ENCODE peak calls at places on chromosomes 7 and 10, in four cellular contexts. One of them, this sample, is unnamed.

GRCh38 chr7:83148776-83149175 is 13.9 kb downstream of the PCLO start:
- DNase-seq in brain microvascular endothelial cell: peak
- DNase-seq in sigmoid colon: no peak
- DNase-seq in OCI-LY7: no peak
- DNase-seq in this sample: peak

GRCh38 chr7:125355899-125356298 is 426.3 kb upstream of the POT1 start:
- DNase-seq in brain microvascular endothelial cell: peak
- DNase-seq in sigmoid colon: no peak
- DNase-seq in OCI-LY7: no peak
- DNase-seq in this sample: peak

GRCh38 chr10:97291357-97292096 is 910 bp downstream of the ARHGAP19 start:
- DNase-seq in brain microvascular endothelial cell: no peak
- DNase-seq in sigmoid colon: no peak
- DNase-seq in OCI-LY7: no peak
- DNase-seq in this sample: no peak

GRCh38 chr10:26445411-26446031 is 7.4 kb downstream of the APBB1IP start:
- DNase-seq in brain microvascular endothelial cell: no peak
- DNase-seq in sigmoid colon: no peak
- DNase-seq in OCI-LY7: peak
- DNase-seq in this sample: no peak

GRCh38 chr7:156703209-156703608 is 62.6 kb downstream of the RNF32 start:
- DNase-seq in brain microvascular endothelial cell: no peak
- DNase-seq in sigmoid colon: no peak
- DNase-seq in OCI-LY7: no peak
- DNase-seq in this sample: no peak

GRCh38 chr10:72059843-72060822 is 28.2 kb downstream of the SPOCK2 start:
- DNase-seq in brain microvascular endothelial cell: no peak
- DNase-seq in sigmoid colon: no peak
- DNase-seq in OCI-LY7: no peak
- DNase-seq in this sample: no peak

GRCh38 chr10:30591249-30591670 is 38.3 kb downstream of the LYZL2 start:
- DNase-seq in brain microvascular endothelial cell: peak
- DNase-seq in sigmoid colon: no peak
- DNase-seq in OCI-LY7: peak
- DNase-seq in this sample: peak

GRCh38 chr10:105763611-105764010 is 1122.5 kb downstream of the SORCS3 start:
- DNase-seq in brain microvascular endothelial cell: no peak
- DNase-seq in sigmoid colon: no peak
- DNase-seq in OCI-LY7: no peak
- DNase-seq in this sample: no peak

GRCh38 chr10:10794776-10795175 is 222.9 kb upstream of the CELF2 start:
- DNase-seq in brain microvascular endothelial cell: peak
- DNase-seq in sigmoid colon: no peak
- DNase-seq in OCI-LY7: no peak
- DNase-seq in this sample: peak

GRCh38 chr10:112335104-112335840 is 38.6 kb upstream of the ACSL5 start:
- DNase-seq in brain microvascular endothelial cell: no peak
- DNase-seq in sigmoid colon: no peak
- DNase-seq in OCI-LY7: no peak
- DNase-seq in this sample: no peak

GRCh38 chr7:87473192-87473591 is 2.3 kb downstream of the ABCB4 start:
- DNase-seq in brain microvascular endothelial cell: no peak
- DNase-seq in sigmoid colon: no peak
- DNase-seq in OCI-LY7: no peak
- DNase-seq in this sample: no peak

GRCh38 chr7:17988136-17988535 is 39.5 kb downstream of the PRPS1L1 start:
- DNase-seq in brain microvascular endothelial cell: no peak
- DNase-seq in sigmoid colon: no peak
- DNase-seq in OCI-LY7: no peak
- DNase-seq in this sample: no peak

GRCh38 chr7:85950418-85950817 is 693.3 kb upstream of the GRM3 start:
- DNase-seq in brain microvascular endothelial cell: no peak
- DNase-seq in sigmoid colon: no peak
- DNase-seq in OCI-LY7: no peak
- DNase-seq in this sample: no peak

GRCh38 chr10:127919418-127920191 is 12.7 kb downstream of the PTPRE start:
- DNase-seq in brain microvascular endothelial cell: peak
- DNase-seq in sigmoid colon: peak
- DNase-seq in OCI-LY7: peak
- DNase-seq in this sample: peak

GRCh38 chr7:155580367-155580766 is 34.0 kb upstream of the CNPY1 start:
- DNase-seq in brain microvascular endothelial cell: no peak
- DNase-seq in sigmoid colon: no peak
- DNase-seq in OCI-LY7: no peak
- DNase-seq in this sample: no peak

GRCh38 chr10:30536578-30536977 is 93.0 kb downstream of the LYZL2 start:
- DNase-seq in brain microvascular endothelial cell: no peak
- DNase-seq in sigmoid colon: peak
- DNase-seq in OCI-LY7: peak
- DNase-seq in this sample: no peak

GRCh38 chr10:86111902-86112301 is 254.7 kb downstream of the GRID1 start:
- DNase-seq in brain microvascular endothelial cell: no peak
- DNase-seq in sigmoid colon: no peak
- DNase-seq in OCI-LY7: no peak
- DNase-seq in this sample: no peak

GRCh38 chr7:28155019-28155660 is 25.5 kb downstream of the JAZF1 start:
- DNase-seq in brain microvascular endothelial cell: no peak
- DNase-seq in sigmoid colon: no peak
- DNase-seq in OCI-LY7: peak
- DNase-seq in this sample: no peak

GRCh38 chr10:103966671-103967432 is at the start of gene SLK:
- DNase-seq in brain microvascular endothelial cell: peak
- DNase-seq in sigmoid colon: peak
- DNase-seq in OCI-LY7: peak
- DNase-seq in this sample: peak

GRCh38 chr7:32774411-32774970 is 117.1 kb downstream of the KBTBD2 start:
- DNase-seq in brain microvascular endothelial cell: no peak
- DNase-seq in sigmoid colon: no peak
- DNase-seq in OCI-LY7: no peak
- DNase-seq in this sample: no peak

GRCh38 chr10:65898055-65898454 is 1027.8 kb upstream of the LRRTM3 start:
- DNase-seq in brain microvascular endothelial cell: no peak
- DNase-seq in sigmoid colon: no peak
- DNase-seq in OCI-LY7: no peak
- DNase-seq in this sample: no peak

GRCh38 chr7:88322151-88322550 is 15.5 kb upstream of the STEAP4 start:
- DNase-seq in brain microvascular endothelial cell: no peak
- DNase-seq in sigmoid colon: no peak
- DNase-seq in OCI-LY7: no peak
- DNase-seq in this sample: no peak

GRCh38 chr10:18557960-18558359 is 93.4 kb downstream of the NSUN6 start:
- DNase-seq in brain microvascular endothelial cell: no peak
- DNase-seq in sigmoid colon: no peak
- DNase-seq in OCI-LY7: no peak
- DNase-seq in this sample: no peak

GRCh38 chr7:151375530-151376217 is 34.1 kb downstream of the NUB1 start:
- DNase-seq in brain microvascular endothelial cell: no peak
- DNase-seq in sigmoid colon: no peak
- DNase-seq in OCI-LY7: no peak
- DNase-seq in this sample: no peak

GRCh38 chr10:77075916-77076315 is 561.7 kb downstream of the KCNMA1 start:
- DNase-seq in brain microvascular endothelial cell: no peak
- DNase-seq in sigmoid colon: no peak
- DNase-seq in OCI-LY7: no peak
- DNase-seq in this sample: no peak

GRCh38 chr10:122130474-122131110 is 140.5 kb upstream of the BTBD16 start:
- DNase-seq in brain microvascular endothelial cell: no peak
- DNase-seq in sigmoid colon: no peak
- DNase-seq in OCI-LY7: no peak
- DNase-seq in this sample: no peak

GRCh38 chr7:30465342-30466170 is 13.0 kb downstream of the NOD1 start:
- DNase-seq in brain microvascular endothelial cell: no peak
- DNase-seq in sigmoid colon: peak
- DNase-seq in OCI-LY7: no peak
- DNase-seq in this sample: no peak

GRCh38 chr7:135801045-135801693 is 52.6 kb upstream of the FAM180A start:
- DNase-seq in brain microvascular endothelial cell: peak
- DNase-seq in sigmoid colon: no peak
- DNase-seq in OCI-LY7: peak
- DNase-seq in this sample: peak

GRCh38 chr10:33697016-33697415 is 362.5 kb upstream of the NRP1 start:
- DNase-seq in brain microvascular endothelial cell: no peak
- DNase-seq in sigmoid colon: no peak
- DNase-seq in OCI-LY7: no peak
- DNase-seq in this sample: no peak

GRCh38 chr7:3128857-3129256 is 85.2 kb upstream of the CARD11 start:
- DNase-seq in brain microvascular endothelial cell: no peak
- DNase-seq in sigmoid colon: no peak
- DNase-seq in OCI-LY7: no peak
- DNase-seq in this sample: no peak

GRCh38 chr10:28514648-28515047 is 18.3 kb upstream of the WAC start:
- DNase-seq in brain microvascular endothelial cell: no peak
- DNase-seq in sigmoid colon: no peak
- DNase-seq in OCI-LY7: no peak
- DNase-seq in this sample: no peak

GRCh38 chr10:121070257-121070656 is 219.1 kb downstream of the WDR11 start:
- DNase-seq in brain microvascular endothelial cell: no peak
- DNase-seq in sigmoid colon: no peak
- DNase-seq in OCI-LY7: peak
- DNase-seq in this sample: no peak
- TF ChIP-seq CTCF in brain microvascular endothelial cell: no peak
- TF ChIP-seq CTCF in sigmoid colon: peak
- TF ChIP-seq CTCF in OCI-LY7: peak
- TF ChIP-seq CTCF in this sample: no peak

GRCh38 chr10:92868557-92868956 is 20.2 kb downstream of the EXOC6 start:
- DNase-seq in brain microvascular endothelial cell: no peak
- DNase-seq in sigmoid colon: no peak
- DNase-seq in OCI-LY7: no peak
- DNase-seq in this sample: no peak
- H3K4me3 ChIP-seq in brain microvascular endothelial cell: no peak
- H3K4me3 ChIP-seq in sigmoid colon: no peak
- H3K4me3 ChIP-seq in OCI-LY7: no peak
- H3K4me3 ChIP-seq in this sample: no peak

GRCh38 chr7:43454936-43455518 is 127.9 kb upstream of the STK17A start:
- DNase-seq in brain microvascular endothelial cell: peak
- DNase-seq in sigmoid colon: no peak
- DNase-seq in OCI-LY7: peak
- DNase-seq in this sample: peak
- TF ChIP-seq CTCF in brain microvascular endothelial cell: peak
- TF ChIP-seq CTCF in sigmoid colon: no peak
- TF ChIP-seq CTCF in OCI-LY7: peak
- TF ChIP-seq CTCF in this sample: peak

DNA sequence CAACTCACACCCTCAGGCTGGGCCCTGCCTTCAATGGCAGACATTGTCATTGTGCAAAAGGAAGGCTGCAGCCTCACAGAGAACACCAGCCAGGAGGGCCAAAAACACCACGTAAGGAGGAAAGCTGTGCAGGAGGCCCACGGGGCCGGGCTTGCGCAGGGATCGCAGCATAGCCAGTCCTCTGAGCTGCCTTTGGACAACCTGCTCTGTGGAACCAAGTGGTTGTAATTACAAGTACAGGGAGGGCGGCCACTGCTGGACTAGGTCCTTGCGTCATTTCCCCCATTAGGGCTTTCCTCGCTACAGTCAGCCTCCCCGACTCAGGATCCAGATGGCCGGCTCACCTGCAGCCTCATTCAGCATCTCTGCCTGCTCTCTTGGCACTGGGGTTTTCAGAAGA is 66.9 kb downstream of the FAM53B start:
- DNase-seq in brain microvascular endothelial cell: no peak
- DNase-seq in sigmoid colon: no peak
- DNase-seq in OCI-LY7: no peak
- DNase-seq in this sample: no peak
- H3K4me3 ChIP-seq in brain microvascular endothelial cell: no peak
- H3K4me3 ChIP-seq in sigmoid colon: no peak
- H3K4me3 ChIP-seq in OCI-LY7: no peak
- H3K4me3 ChIP-seq in this sample: no peak

GRCh38 chr10:52332815-52333214 is 18.7 kb downstream of the DKK1 start:
- DNase-seq in brain microvascular endothelial cell: no peak
- DNase-seq in sigmoid colon: no peak
- DNase-seq in OCI-LY7: no peak
- DNase-seq in this sample: no peak

GRCh38 chr10:52337225-52337624 is 23.1 kb downstream of the DKK1 start:
- DNase-seq in brain microvascular endothelial cell: no peak
- DNase-seq in sigmoid colon: no peak
- DNase-seq in OCI-LY7: no peak
- DNase-seq in this sample: no peak

GRCh38 chr10:52335665-52336064 is 21.6 kb downstream of the DKK1 start:
- DNase-seq in brain microvascular endothelial cell: no peak
- DNase-seq in sigmoid colon: no peak
- DNase-seq in OCI-LY7: no peak
- DNase-seq in this sample: no peak

GRCh38 chr10:52334595-52334994 is 20.5 kb downstream of the DKK1 start:
- DNase-seq in brain microvascular endothelial cell: no peak
- DNase-seq in sigmoid colon: no peak
- DNase-seq in OCI-LY7: no peak
- DNase-seq in this sample: peak

GRCh38 chr10:52331759-52332364 is 17.8 kb downstream of the DKK1 start:
- DNase-seq in brain microvascular endothelial cell: no peak
- DNase-seq in sigmoid colon: no peak
- DNase-seq in OCI-LY7: no peak
- DNase-seq in this sample: no peak
- TF ChIP-seq CTCF in brain microvascular endothelial cell: no peak
- TF ChIP-seq CTCF in sigmoid colon: no peak
- TF ChIP-seq CTCF in OCI-LY7: no peak
- TF ChIP-seq CTCF in this sample: no peak

GRCh38 chr10:100828744-100829102 is 83.3 kb downstream of the PAX2 start:
- DNase-seq in brain microvascular endothelial cell: no peak
- DNase-seq in sigmoid colon: peak
- DNase-seq in OCI-LY7: peak
- DNase-seq in this sample: no peak

GRCh38 chr10:100830728-100831110 is 82.0 kb upstream of the SLF2 start:
- DNase-seq in brain microvascular endothelial cell: no peak
- DNase-seq in sigmoid colon: no peak
- DNase-seq in OCI-LY7: no peak
- DNase-seq in this sample: no peak

GRCh38 chr10:100827819-100828743 is 82.7 kb downstream of the PAX2 start:
- DNase-seq in brain microvascular endothelial cell: no peak
- DNase-seq in sigmoid colon: peak
- DNase-seq in OCI-LY7: no peak
- DNase-seq in this sample: no peak

GRCh38 chr10:100829933-100830727 is 82.6 kb upstream of the SLF2 start:
- DNase-seq in brain microvascular endothelial cell: no peak
- DNase-seq in sigmoid colon: peak
- DNase-seq in OCI-LY7: no peak
- DNase-seq in this sample: no peak

GRCh38 chr10:100829103-100829870 is 83.5 kb upstream of the SLF2 start:
- DNase-seq in brain microvascular endothelial cell: no peak
- DNase-seq in sigmoid colon: no peak
- DNase-seq in OCI-LY7: peak
- DNase-seq in this sample: no peak
- H3K4me3 ChIP-seq in brain microvascular endothelial cell: no peak
- H3K4me3 ChIP-seq in sigmoid colon: no peak
- H3K4me3 ChIP-seq in OCI-LY7: peak
- H3K4me3 ChIP-seq in this sample: no peak

DNA sequence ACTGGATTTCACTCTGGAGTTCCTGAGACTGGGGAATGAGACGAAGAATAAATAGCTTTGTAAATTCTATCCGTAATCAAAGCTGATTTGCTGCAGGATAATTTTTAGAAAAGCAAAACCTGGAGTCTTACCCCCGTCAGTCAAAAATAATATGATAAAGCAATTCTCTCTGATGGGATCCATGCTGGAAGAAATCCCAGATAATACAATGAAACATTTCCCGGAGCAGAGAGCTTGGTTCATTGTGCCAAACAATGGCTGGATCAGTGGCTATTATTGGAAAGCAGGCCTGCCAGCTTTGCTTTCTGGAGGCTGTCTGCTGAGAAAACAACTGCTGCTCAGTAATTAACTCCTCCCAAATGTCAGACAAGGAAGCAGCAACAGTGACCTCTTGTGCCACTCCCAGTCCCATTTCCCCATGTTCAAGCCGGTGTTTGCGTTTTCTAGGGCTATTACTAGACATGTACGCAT is 609.4 kb upstream of the PCDH15 start:
- DNase-seq in brain microvascular endothelial cell: peak
- DNase-seq in sigmoid colon: no peak
- DNase-seq in OCI-LY7: no peak
- DNase-seq in this sample: no peak
- TF ChIP-seq CTCF in brain microvascular endothelial cell: no peak
- TF ChIP-seq CTCF in sigmoid colon: no peak
- TF ChIP-seq CTCF in OCI-LY7: no peak
- TF ChIP-seq CTCF in this sample: no peak